ENCODE peak calls at places on chromosomes 4 and X, in five cellular contexts. E is fibroblast of lung, R is left lung, U is right lobe of liver, V is A549. X is an unnamed sample.

GRCh38 chr4:98657531-98658286 is 702 bp downstream of the TSPAN5 start:
- DNase-seq in U (peak; percentile 40), V (peak; percentile 56), E (peak; percentile 76), R (peak; percentile 43), X (peak; percentile 18)

GRCh38 chrX:43661521-43662240 is 5.6 kb downstream of the MAOA start:
- DNase-seq in R (no peak), V (no peak), E (peak; percentile 63), U (no peak), X (no peak)

GRCh38 chrX:122087353-122087752 is 1039.9 kb downstream of the GLUD2 start:
- DNase-seq in R (no peak), E (no peak), V (no peak), U (no peak), X (no peak)

GRCh38 chr4:77358315-77358928 is 201.4 kb downstream of the CCNG2 start:
- DNase-seq in R (no peak), U (no peak), V (peak; percentile 34), E (peak; percentile 8), X (no peak)

GRCh38 chr4:176443117-176443516 is 123.4 kb downstream of the SPCS3 start:
- DNase-seq in U (no peak), R (no peak), E (peak; percentile 98), V (peak; percentile 10), X (no peak)

GRCh38 chrX:142084611-142085010 is 120.5 kb downstream of the MAGEC2 start:
- DNase-seq in E (no peak), R (no peak), V (no peak), U (no peak), X (no peak)

GRCh38 chrX:39984191-39984956 is 113.4 kb downstream of the BCOR start:
- DNase-seq in V (no peak), U (no peak), R (no peak), E (peak; percentile 57), X (peak; percentile 69)

GRCh38 chr4:173835863-173836262 is 305.8 kb upstream of the HAND2 start:
- DNase-seq in E (peak; percentile 56), U (no peak), R (peak; percentile 33), V (no peak), X (peak; percentile 50)

GRCh38 chr4:78056265-78057129 is 626 bp upstream of the FRAS1 start:
- DNase-seq in V (peak; percentile 61), E (peak; percentile 75), U (peak; percentile 21), R (peak; percentile 65), X (peak; percentile 88)

GRCh38 chr4:99657801-99658200 is at the start of gene C4orf54:
- DNase-seq in V (no peak), E (peak; percentile 41), R (no peak), U (no peak), X (no peak)

DNA sequence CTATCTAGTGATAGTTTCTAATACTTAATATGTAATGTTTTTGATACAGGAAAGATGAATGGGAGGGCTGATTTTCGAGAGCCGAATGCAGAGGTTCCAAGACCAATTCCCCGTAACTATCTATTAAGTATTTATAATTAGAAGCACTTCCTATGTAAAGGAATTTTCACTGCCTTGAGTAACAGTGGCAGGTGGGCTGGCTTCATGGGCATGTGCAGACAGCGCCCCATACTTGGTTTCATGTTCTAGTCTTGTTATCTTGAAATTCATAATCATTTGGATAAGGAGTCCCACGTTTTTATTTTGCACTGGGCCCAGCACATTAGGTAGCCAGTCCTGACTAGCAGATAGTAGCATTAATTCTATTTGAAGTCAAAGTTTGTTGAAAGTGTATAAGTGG is 1.7 kb downstream of the OCIAD1 start:
- DNase-seq in V (no peak), U (no peak), R (no peak), E (no peak), X (no peak)
- H3K4me3 ChIP-seq in V (peak overlapping the region; percentile 78), U (no peak overlapping the region), R (no peak overlapping the region), E (peak overlapping the region; percentile 68), X (no peak overlapping the region)

GRCh38 chr4:39721788-39722187 is 23.9 kb downstream of the UBE2K start:
- DNase-seq in V (no peak), E (no peak), U (no peak), R (no peak), X (no peak)
- H3K4me1 ChIP-seq in V (peaks cover 11% of the 10 kb centered on the region), E (peaks cover 3% of the 10 kb centered on the region), U (no peaks in the 10 kb centered on the region), R (peaks cover 40% of the 10 kb centered on the region), X (peaks cover 3% of the 10 kb centered on the region)

GRCh38 chr4:726235-726787 is 20.7 kb downstream of the PCGF3 start:
- DNase-seq in V (no peak), R (no peak), U (no peak), E (peak; percentile 42), X (peak; percentile 66)

GRCh38 chr4:724131-724530 is 18.5 kb downstream of the PCGF3 start:
- DNase-seq in R (no peak), E (no peak), U (no peak), V (no peak), X (peak; percentile 43)

GRCh38 chr4:725368-726234 is 20.0 kb downstream of the PCGF3 start:
- DNase-seq in R (no peak), V (no peak), E (no peak), U (no peak), X (no peak)

GRCh38 chr4:727576-727975 is 21.9 kb downstream of the PCGF3 start:
- DNase-seq in E (no peak), R (no peak), V (no peak), U (no peak), X (no peak)

GRCh38 chr4:726816-727215 is 21.2 kb downstream of the PCGF3 start:
- DNase-seq in U (no peak), V (no peak), R (no peak), E (no peak), X (no peak)
- H3K4me3 ChIP-seq in U (no peak overlapping the region), V (no peak overlapping the region), R (no peak overlapping the region), E (no peak overlapping the region), X (no peak overlapping the region)

GRCh38 chr4:7973545-7973981 is 33.9 kb upstream of the AFAP1 start:
- DNase-seq in R (no peak), V (no peak), U (no peak), E (peak; percentile 87), X (no peak)
- H3K4me1 ChIP-seq in R (peaks cover 24% of the 10 kb centered on the region), V (peaks cover 58% of the 10 kb centered on the region), U (no peaks in the 10 kb centered on the region), E (peaks cover 16% of the 10 kb centered on the region), X (peaks cover 6% of the 10 kb centered on the region)